ENCODE peak calls at places on chromosomes 1 and 21, in eight cellular contexts. S is bronchial epithelial cell; H is adrenal gland; U is activated CD8-positive, alpha-beta T cell treated with anti-CD3 and anti-CD28 coated beads for 36 hours; M is brain microvascular endothelial cell; P is uterus; R is AG09309; V is WTC11. W is an unnamed sample.

GRCh38 chr1:16048573-16049189 is 5.1 kb downstream of the CLCNKB start:
- DNase-seq in H (no peak), S (peak; percentile 14), V (peak; percentile 98), M (no peak), R (no peak), U (peak; percentile 68), P (peak; percentile 66), W (no peak)

GRCh38 chr1:61079276-61079897 is 3.0 kb upstream of the NFIA start:
- DNase-seq in H (no peak), S (no peak), P (no peak), R (no peak), V (no peak), M (no peak), U (no peak), W (no peak)

GRCh38 chr1:72006092-72006491 is 276.2 kb downstream of the NEGR1 start:
- DNase-seq in H (no peak), S (no peak), V (no peak), M (no peak), U (no peak), P (no peak), R (no peak), W (no peak)

GRCh38 chr1:205077934-205078311 is 6.3 kb downstream of the TMEM81 start:
- DNase-seq in U (no peak), H (no peak), R (no peak), V (no peak), M (no peak), S (no peak), P (no peak), W (no peak)

GRCh38 chr1:53449026-53449425 is 10.2 kb upstream of the DMRTB1 start:
- DNase-seq in R (peak; percentile 82), S (peak; percentile 15), U (no peak), M (peak; percentile 68), H (no peak), P (no peak), V (no peak), W (no peak)

GRCh38 chr1:33219886-33220661 is 36.2 kb upstream of the ZNF362 start:
- DNase-seq in H (no peak), P (no peak), V (no peak), M (no peak), U (no peak), R (no peak), S (peak; percentile 87), W (no peak)

GRCh38 chr1:192632641-192633532 is 3.1 kb upstream of the RGS13 start:
- DNase-seq in R (no peak), P (no peak), M (no peak), V (no peak), H (no peak), S (no peak), U (no peak), W (no peak)

GRCh38 chr1:163170975-163171676 is 31.6 kb downstream of the RGS5 start:
- DNase-seq in V (no peak), S (no peak), M (peak; percentile 53), U (no peak), H (no peak), R (no peak), P (no peak), W (no peak)

GRCh38 chr1:185441608-185442007 is 124.6 kb upstream of the IVNS1ABP start:
- DNase-seq in P (no peak), V (no peak), S (peak; percentile 91), M (peak; percentile 81), H (peak; percentile 79), U (no peak), R (peak; percentile 42), W (no peak)

GRCh38 chr1:206555473-206555935 is 48.2 kb downstream of the RASSF5 start:
- DNase-seq in U (peak; percentile 67), S (no peak), H (peak; percentile 74), P (peak; percentile 59), R (no peak), M (peak; percentile 7), V (no peak), W (peak; percentile 71)

GRCh38 chr1:191255354-191256057 is 777.8 kb upstream of the BRINP3 start:
- DNase-seq in M (no peak), R (no peak), H (no peak), V (no peak), U (no peak), P (no peak), S (no peak), W (no peak)

GRCh38 chr21:34846601-34847112 is 177.9 kb downstream of the CLIC6 start:
- DNase-seq in U (no peak), H (no peak), S (peak; percentile 87), V (no peak), P (no peak), M (peak; percentile 76), R (no peak), W (no peak)

GRCh38 chr1:58812926-58813325 is 29.1 kb upstream of the JUN start:
- DNase-seq in S (peak; percentile 87), H (no peak), M (no peak), V (no peak), P (no peak), R (no peak), U (peak; percentile 38), W (no peak)

GRCh38 chr21:43283136-43283924 is 114.5 kb downstream of the CRYAA start:
- DNase-seq in U (no peak), S (no peak), M (no peak), P (no peak), V (no peak), R (no peak), H (no peak), W (no peak)

GRCh38 chr1:154288694-154289093 is 16.3 kb downstream of the HAX1 start:
- DNase-seq in S (no peak), H (no peak), U (no peak), V (no peak), M (no peak), R (no peak), P (no peak), W (no peak)

GRCh38 chr1:89589515-89589914 is 43.4 kb upstream of the LRRC8C start:
- DNase-seq in R (peak; percentile 10), U (no peak), H (no peak), S (no peak), V (no peak), M (no peak), P (no peak), W (no peak)

GRCh38 chr1:47701283-47701682 is 263.4 kb downstream of the FOXD2 start:
- DNase-seq in H (no peak), V (no peak), P (no peak), R (no peak), U (no peak), M (no peak), S (no peak), W (no peak)

GRCh38 chr1:226083303-226084101 is 21.0 kb downstream of the H3-3A start:
- DNase-seq in R (no peak), M (peak; percentile 75), V (peak; percentile 93), H (peak; percentile 83), S (peak; percentile 57), U (peak; percentile 94), P (peak; percentile 92), W (peak; percentile 96)
- TF ChIP-seq CTCF in R (no peak), M (no peak), V (no peak), H (no peak), S (no peak), U (no peak), P (peak; percentile 15), W (no peak)

DNA sequence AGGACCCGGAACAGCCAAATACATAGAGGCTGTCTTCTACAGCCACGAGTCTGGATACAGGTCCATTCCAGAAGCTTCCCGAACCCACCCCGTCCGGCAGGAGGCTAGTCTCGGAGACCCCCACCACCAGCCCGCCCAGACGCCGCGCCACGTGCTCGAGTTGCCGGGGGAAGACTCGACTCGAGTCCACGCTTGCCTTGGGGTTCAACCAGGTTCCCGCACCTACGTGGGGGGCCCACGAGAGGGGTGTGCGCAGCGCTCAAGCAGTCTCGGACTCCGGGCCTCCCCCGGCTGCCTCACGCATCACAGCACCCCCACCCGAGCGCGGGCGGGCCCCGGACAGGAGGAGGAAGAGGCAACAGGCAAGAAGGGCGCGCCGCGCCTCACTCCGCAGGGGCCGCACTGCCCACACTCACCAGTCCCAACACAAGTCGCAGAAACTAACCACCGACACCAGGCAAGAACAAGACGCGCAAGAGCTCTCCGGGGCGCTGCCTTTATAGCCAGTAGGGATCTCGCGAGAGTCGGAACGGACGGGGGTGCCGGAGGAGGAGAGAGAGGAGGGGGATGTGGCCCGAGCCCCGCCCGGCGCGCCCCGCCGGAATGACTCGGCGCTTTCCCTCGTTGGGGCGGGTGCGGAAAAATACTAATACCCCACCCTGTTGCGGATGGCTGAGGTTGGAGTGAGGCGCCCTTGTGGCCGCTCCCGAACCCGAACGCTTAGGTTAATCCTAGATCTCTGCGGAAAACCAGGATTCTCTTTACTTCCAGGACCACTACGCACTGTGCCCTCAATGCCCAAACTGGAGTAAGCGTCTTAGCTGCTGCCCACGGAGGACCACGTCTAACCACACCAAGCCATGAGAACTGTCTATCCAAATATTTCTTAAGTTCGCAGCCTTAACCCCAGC is at the start of gene PRDX1:
- DNase-seq in R (peak; percentile 84), U (peak; percentile 96), H (peak; percentile 97), V (peak; percentile 98), M (peak; percentile 93), S (peak; percentile 85), P (peak; percentile 99), W (peak; percentile 93)
- TF ChIP-seq CTCF in R (no peak), U (no peak), H (peak; percentile 3), V (no peak), M (peak; percentile 18), S (no peak), P (no peak), W (no peak)

DNA sequence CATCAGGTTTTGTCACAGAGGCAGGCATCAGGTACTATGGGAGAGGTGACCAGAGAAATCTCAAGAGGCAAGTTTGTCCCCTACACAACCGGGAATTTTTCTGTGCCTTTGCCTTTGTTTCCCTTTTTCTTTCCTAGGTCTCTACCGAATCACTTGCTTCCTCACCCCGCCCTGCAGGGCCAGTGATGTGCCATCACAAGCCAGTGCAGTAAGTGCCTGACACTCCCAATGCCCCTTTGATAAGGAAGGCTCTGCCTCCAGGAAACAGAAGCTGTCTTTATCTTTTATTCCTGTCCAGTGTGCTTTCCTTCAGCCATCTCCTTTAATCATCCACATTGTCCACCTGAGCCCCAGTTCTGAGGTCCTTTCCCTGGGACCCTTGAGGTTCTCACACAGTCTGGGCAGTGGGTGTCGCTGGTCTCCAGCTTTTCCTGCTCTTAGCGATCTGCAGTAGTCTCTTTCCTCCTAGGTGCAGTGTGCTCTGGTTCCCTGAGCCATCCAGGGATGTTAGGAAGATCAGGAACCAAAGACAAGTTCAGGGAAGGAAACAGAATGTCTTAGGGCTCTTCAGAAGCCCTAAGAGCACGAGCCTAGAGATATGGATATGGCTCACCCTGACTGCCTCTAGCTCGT is 36.6 kb downstream of the GJA5 start:
- DNase-seq in V (peak; percentile 71), S (peak; percentile 51), R (no peak), U (peak; percentile 27), H (peak; percentile 49), M (peak; percentile 12), P (peak; percentile 41), W (no peak)
- TF ChIP-seq CTCF in V (no peak), S (peak; percentile 75), R (peak; percentile 16), U (no peak), H (peak; percentile 44), M (peak; percentile 59), P (peak; percentile 54), W (no peak)

DNA sequence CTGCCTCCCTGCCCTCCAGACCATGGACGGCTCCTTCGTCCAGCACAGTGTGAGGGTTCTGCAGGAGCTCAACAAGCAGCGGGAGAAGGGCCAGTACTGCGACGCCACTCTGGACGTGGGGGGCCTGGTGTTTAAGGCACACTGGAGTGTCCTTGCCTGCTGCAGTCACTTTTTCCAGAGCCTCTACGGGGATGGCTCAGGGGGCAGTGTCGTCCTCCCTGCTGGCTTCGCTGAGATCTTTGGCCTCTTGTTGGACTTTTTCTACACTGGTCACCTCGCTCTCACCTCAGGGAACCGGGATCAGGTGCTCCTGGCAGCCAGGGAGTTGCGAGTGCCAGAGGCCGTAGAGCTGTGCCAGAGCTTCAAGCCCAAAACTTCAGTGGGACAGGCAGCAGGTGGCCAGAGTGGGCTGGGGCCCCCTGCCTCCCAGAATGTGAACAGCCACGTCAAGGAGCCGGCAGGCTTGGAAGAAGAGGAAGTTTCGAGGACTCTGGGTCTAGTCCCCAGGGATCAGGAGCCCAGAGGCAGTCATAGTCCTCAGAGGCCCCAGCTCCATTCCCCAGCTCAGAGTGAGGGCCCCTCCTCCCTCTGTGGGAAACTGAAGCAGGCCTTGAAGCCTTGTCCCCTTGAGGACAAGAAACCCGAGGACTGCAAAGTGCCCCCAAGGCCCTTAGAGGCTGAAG is 935 bp downstream of the ZBTB48 start:
- DNase-seq in U (peak; percentile 34), H (peak; percentile 66), V (no peak), M (no peak), S (no peak), P (no peak), R (no peak), W (peak; percentile 36)
- TF ChIP-seq CTCF in U (no peak), H (no peak), V (no peak), M (peak; percentile 41), S (peak; percentile 13), P (no peak), R (peak; percentile 25), W (no peak)

W was measured in GM20000.